ENCODE peak calls at places on chromosomes 6 and 20, in five cellular contexts. P, B, I, Z and Q are unnamed samples.
A peak's percentile ranks its signal among the peaks of the same experiment; 100 is the strongest.

GRCh38 chr6:145380186-145380585 is 355.1 kb downstream of the EPM2A start:
- DNase-seq in P (no peak), B (no peak), I (no peak), Z (no peak), Q (no peak)

GRCh38 chr20:5513975-5514516 is 197.3 kb upstream of the PROKR2 start:
- DNase-seq in P (peak; percentile 33), B (no peak), I (no peak), Z (no peak), Q (no peak)

GRCh38 chr20:62845818-62846527 is 15.6 kb downstream of the TCFL5 start:
- DNase-seq in P (peak; percentile 78), B (no peak), I (no peak), Z (no peak), Q (no peak)

GRCh38 chr20:50054626-50055511 is 58.1 kb downstream of the UBE2V1 start:
- DNase-seq in P (peak; percentile 60), B (peak; percentile 40), I (peak; percentile 30), Z (peak; percentile 76), Q (peak; percentile 98)

GRCh38 chr20:45014671-45015415 is 48.5 kb downstream of the STK4 start:
- DNase-seq in P (peak; percentile 82), B (no peak), I (no peak), Z (no peak), Q (no peak)

GRCh38 chr6:13811627-13812358 is 2.6 kb downstream of the MCUR1 start:
- DNase-seq in P (no peak), B (no peak), I (no peak), Z (no peak), Q (peak; percentile 59)

GRCh38 chr6:29009358-29009757 is 4.2 kb upstream of the ZNF311 start:
- DNase-seq in P (no peak), B (no peak), I (no peak), Z (no peak), Q (no peak)

GRCh38 chr6:30754631-30755030 is 10.3 kb upstream of the IER3 start:
- DNase-seq in P (peak; percentile 88), B (no peak), I (no peak), Z (no peak), Q (no peak)

GRCh38 chr20:31608256-31608980 is 3.3 kb downstream of the ID1 start:
- DNase-seq in P (peak; percentile 80), B (peak; percentile 93), I (peak; percentile 82), Z (peak; percentile 75), Q (peak; percentile 99)

GRCh38 chr6:35054743-35055130 is 86.4 kb downstream of the TCP11 start:
- DNase-seq in P (no peak), B (no peak), I (no peak), Z (no peak), Q (no peak)

GRCh38 chr6:13908955-13909381 is 15.8 kb upstream of the RNF182 start:
- DNase-seq in P (peak; percentile 66), B (peak; percentile 82), I (no peak), Z (peak; percentile 16), Q (peak; percentile 53)

GRCh38 chr6:104789770-104790190 is 69.9 kb downstream of the HACE1 start:
- DNase-seq in P (peak; percentile 78), B (no peak), I (no peak), Z (no peak), Q (no peak)

GRCh38 chr6:108748959-108749358 is 99.3 kb upstream of the ARMC2 start:
- DNase-seq in P (no peak), B (no peak), I (no peak), Z (no peak), Q (no peak)

GRCh38 chr6:112173401-112173800 is 81.0 kb downstream of the LAMA4 start:
- DNase-seq in P (no peak), B (no peak), I (no peak), Z (no peak), Q (no peak)

GRCh38 chr6:53526000-53526399 is 18.9 kb downstream of the GCLC start:
- DNase-seq in P (no peak), B (no peak), I (no peak), Z (no peak), Q (no peak)

GRCh38 chr6:96836579-96837137 is 619 bp downstream of the GPR63 start:
- DNase-seq in P (peak; percentile 12), B (peak; percentile 50), I (no peak), Z (no peak), Q (peak; percentile 12)

GRCh38 chr6:126437225-126437624 is 97.3 kb downstream of the CENPW start:
- DNase-seq in P (no peak), B (no peak), I (no peak), Z (no peak), Q (no peak)

GRCh38 chr20:23255658-23256385 is 94.8 kb upstream of the NXT1 start:
- DNase-seq in P (peak; percentile 29), B (peak; percentile 28), I (no peak), Z (no peak), Q (no peak)

GRCh38 chr6:10399451-10399850 is 15.4 kb downstream of the TFAP2A start:
- DNase-seq in P (no peak), B (no peak), I (no peak), Z (no peak), Q (no peak)

GRCh38 chr6:51600514-51600913 is 486.9 kb downstream of the PKHD1 start:
- DNase-seq in P (no peak), B (no peak), I (no peak), Z (no peak), Q (no peak)

GRCh38 chr6:108561742-108562502 is 1.2 kb downstream of the FOXO3 start:
- DNase-seq in P (peak; percentile 25), B (peak; percentile 60), I (peak; percentile 33), Z (peak; percentile 42), Q (peak; percentile 43)

GRCh38 chr6:42963855-42964605 is 3.5 kb downstream of the GNMT start:
- DNase-seq in P (peak; percentile 25), B (peak; percentile 84), I (no peak), Z (no peak), Q (no peak)

GRCh38 chr20:35739294-35740163 is 2.5 kb downstream of the RBM39 start:
- DNase-seq in P (peak; percentile 26), B (peak; percentile 10), I (no peak), Z (no peak), Q (no peak)

GRCh38 chr20:6974819-6975218 is 207.3 kb downstream of the BMP2 start:
- DNase-seq in P (no peak), B (no peak), I (no peak), Z (no peak), Q (no peak)

DNA sequence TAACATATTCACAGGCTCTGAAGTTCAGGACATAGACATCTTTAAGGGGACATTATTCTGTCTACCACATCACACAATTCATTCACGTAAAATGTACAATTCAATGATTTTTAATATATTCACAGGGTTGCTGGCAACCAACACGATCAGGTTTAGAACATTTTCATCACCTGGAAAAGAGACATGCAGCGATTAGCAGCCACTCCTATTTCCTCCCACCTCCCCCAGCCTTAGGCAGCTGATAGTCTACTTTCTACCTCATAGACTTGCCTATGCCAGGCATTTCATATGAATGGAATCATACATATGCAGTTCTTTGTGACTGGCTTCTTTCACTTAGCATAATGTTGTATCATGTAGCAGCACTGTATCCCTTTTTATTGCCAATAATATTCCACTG is 31.6 kb upstream of the CTNNBL1 start:
- DNase-seq in P (no peak), B (no peak), I (no peak), Z (no peak), Q (no peak)
- H3K36me3 ChIP-seq in P (no peaks in the 10 kb centered on the region), B (no peaks in the 10 kb centered on the region), I (no peaks in the 10 kb centered on the region), Z (no peaks in the 10 kb centered on the region), Q (no peaks in the 10 kb centered on the region)

GRCh38 chr6:3366596-3367413 is 90.0 kb downstream of the SLC22A23 start:
- DNase-seq in P (no peak), B (no peak), I (no peak), Z (no peak), Q (no peak)
- H3K27ac ChIP-seq in P (no peak overlapping the region), B (no peak overlapping the region), I (no peak overlapping the region), Z (no peak overlapping the region), Q (no peak overlapping the region)

GRCh38 chr20:41131594-41132387 is 5.6 kb upstream of the PLCG1 start:
- DNase-seq in P (no peak), B (no peak), I (no peak), Z (no peak), Q (no peak)

GRCh38 chr20:41125530-41126457 is 11.5 kb upstream of the PLCG1 start:
- DNase-seq in P (no peak), B (no peak), I (no peak), Z (no peak), Q (no peak)

GRCh38 chr20:41124451-41125094 is 12.8 kb upstream of the PLCG1 start:
- DNase-seq in P (no peak), B (no peak), I (no peak), Z (no peak), Q (no peak)

GRCh38 chr20:41123636-41124035 is 13.7 kb upstream of the PLCG1 start:
- DNase-seq in P (no peak), B (no peak), I (no peak), Z (no peak), Q (no peak)

DNA sequence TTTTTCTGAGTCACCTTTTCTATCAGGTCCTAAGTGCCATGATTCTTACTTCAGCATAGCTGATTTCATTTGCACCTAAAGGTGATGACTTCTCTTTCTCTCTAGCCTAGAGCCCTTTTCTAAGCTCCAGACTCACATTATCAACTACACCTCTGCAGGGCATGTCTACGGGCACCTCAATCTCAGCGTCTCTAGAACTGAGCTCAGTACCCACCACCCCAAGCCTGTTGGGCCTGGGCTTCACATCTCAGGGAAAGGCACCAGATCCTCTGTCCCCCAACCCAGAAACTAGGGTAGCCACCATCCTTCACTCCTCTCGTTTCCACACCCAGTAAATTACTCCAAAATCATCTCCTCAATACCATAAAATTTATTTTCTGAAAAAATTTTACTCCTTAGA is 10.6 kb upstream of the PLCG1 start:
- DNase-seq in P (no peak), B (no peak), I (no peak), Z (no peak), Q (no peak)
- H3K36me3 ChIP-seq in P (peaks cover 18% of the 10 kb centered on the region), B (peaks cover 9% of the 10 kb centered on the region), I (peaks cover 10% of the 10 kb centered on the region), Z (no peaks in the 10 kb centered on the region), Q (peaks cover 34% of the 10 kb centered on the region)

GRCh38 chr6:14964486-14964885 is 281.4 kb upstream of the JARID2 start:
- DNase-seq in P (no peak), B (no peak), I (no peak), Z (no peak), Q (no peak)
- H3K27ac ChIP-seq in P (no peak overlapping the region), B (no peak overlapping the region), I (no peak overlapping the region), Z (no peak overlapping the region), Q (no peak overlapping the region)

DNA sequence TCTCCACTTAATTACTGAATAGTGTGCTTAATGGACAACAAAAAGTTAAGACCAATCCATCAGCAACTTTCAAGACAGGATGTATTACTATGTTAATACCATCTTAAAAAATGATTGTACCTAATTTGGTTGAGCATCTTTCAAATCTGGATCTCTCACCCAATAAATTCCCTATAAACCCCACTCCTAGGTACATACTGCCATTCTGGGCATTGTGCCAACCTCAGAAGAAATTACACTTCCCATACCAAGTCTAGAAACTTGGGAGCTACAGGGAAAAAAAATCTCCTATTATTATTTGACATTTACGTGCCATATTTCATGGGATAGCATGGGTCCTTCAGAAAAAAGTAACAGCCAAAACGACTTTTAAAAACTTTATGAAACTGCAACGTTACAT is 5.1 kb downstream of the SYNCRIP start:
- DNase-seq in P (no peak), B (no peak), I (no peak), Z (no peak), Q (no peak)
- H3K36me3 ChIP-seq in P (peaks cover 8% of the 10 kb centered on the region), B (peaks cover 63% of the 10 kb centered on the region), I (peaks cover 4% of the 10 kb centered on the region), Z (no peaks in the 10 kb centered on the region), Q (peaks cover 51% of the 10 kb centered on the region)

DNA sequence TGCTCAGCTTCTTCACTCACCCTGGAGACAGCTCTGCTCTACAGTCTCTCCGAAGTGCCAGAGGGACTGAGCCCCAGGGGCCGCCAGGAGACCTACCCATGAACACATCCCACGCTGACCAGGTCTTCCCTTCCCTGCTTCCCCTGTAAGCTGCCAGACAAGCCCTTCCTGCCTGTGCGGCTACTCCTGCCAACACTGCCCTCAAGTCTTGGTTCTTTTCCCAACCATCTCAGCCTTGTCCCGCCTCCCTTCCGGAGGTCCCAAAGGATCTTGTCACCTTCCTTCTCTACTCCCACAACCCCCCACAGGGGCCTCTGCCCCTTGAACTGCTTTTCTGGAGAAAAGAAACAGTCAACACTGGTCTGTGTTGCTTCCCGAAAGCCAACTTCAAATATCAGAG is 15.0 kb downstream of the CPNE5 start:
- DNase-seq in P (no peak), B (no peak), I (no peak), Z (no peak), Q (no peak)
- H3K27ac ChIP-seq in P (no peak overlapping the region), B (no peak overlapping the region), I (peak overlapping the region; percentile 32), Z (no peak overlapping the region), Q (no peak overlapping the region)